ENCODE peak calls at places on chromosome 11, in four cellular contexts. One of them, this sample, is unnamed.

GRCh38 chr11:73283316-73284035 is 11.3 kb downstream of the P2RY6 start:
- DNase-seq in left ventricle myocardium inferior: no peak
- DNase-seq in Karpas-422: no peak
- DNase-seq in mesenchymal stem cell: no peak
- DNase-seq in this sample: no peak

GRCh38 chr11:12698049-12698448 is 23.8 kb downstream of the TEAD1 start:
- DNase-seq in left ventricle myocardium inferior: no peak
- DNase-seq in Karpas-422: no peak
- DNase-seq in mesenchymal stem cell: no peak
- DNase-seq in this sample: no peak

GRCh38 chr11:67611165-67611564 is 4.4 kb downstream of the NDUFV1 start:
- DNase-seq in left ventricle myocardium inferior: no peak
- DNase-seq in Karpas-422: no peak
- DNase-seq in mesenchymal stem cell: no peak
- DNase-seq in this sample: no peak

GRCh38 chr11:6646631-6647281 is 8.9 kb downstream of the DCHS1 start:
- DNase-seq in left ventricle myocardium inferior: peak; percentile 60
- DNase-seq in Karpas-422: peak; percentile 61
- DNase-seq in mesenchymal stem cell: peak; percentile 56
- DNase-seq in this sample: peak; percentile 40

GRCh38 chr11:25566298-25567200 is 765.4 kb upstream of the ANO3 start:
- DNase-seq in left ventricle myocardium inferior: peak; percentile 23
- DNase-seq in Karpas-422: no peak
- DNase-seq in mesenchymal stem cell: peak; percentile 3
- DNase-seq in this sample: no peak

GRCh38 chr11:1480555-1481482 is 5.8 kb downstream of the MOB2 start:
- DNase-seq in left ventricle myocardium inferior: peak; percentile 12
- DNase-seq in Karpas-422: no peak
- DNase-seq in mesenchymal stem cell: no peak
- DNase-seq in this sample: no peak

GRCh38 chr11:45671246-45672171 is 6.1 kb upstream of the CHST1 start:
- DNase-seq in left ventricle myocardium inferior: no peak
- DNase-seq in Karpas-422: no peak
- DNase-seq in mesenchymal stem cell: no peak
- DNase-seq in this sample: no peak

GRCh38 chr11:81658722-81659121 is 1074.9 kb downstream of the FAM181B start:
- DNase-seq in left ventricle myocardium inferior: no peak
- DNase-seq in Karpas-422: peak; percentile 81
- DNase-seq in mesenchymal stem cell: no peak
- DNase-seq in this sample: no peak

GRCh38 chr11:45933131-45933821 is 10.8 kb downstream of the LARGE2 start:
- DNase-seq in left ventricle myocardium inferior: peak; percentile 10
- DNase-seq in Karpas-422: peak; percentile 83
- DNase-seq in mesenchymal stem cell: peak; percentile 39
- DNase-seq in this sample: no peak

GRCh38 chr11:37574361-37574760 is 976.3 kb upstream of the RAG2 start:
- DNase-seq in left ventricle myocardium inferior: no peak
- DNase-seq in Karpas-422: no peak
- DNase-seq in mesenchymal stem cell: no peak
- DNase-seq in this sample: no peak

GRCh38 chr11:65016705-65017104 is 2.7 kb downstream of the ARL2 start:
- DNase-seq in left ventricle myocardium inferior: no peak
- DNase-seq in Karpas-422: no peak
- DNase-seq in mesenchymal stem cell: no peak
- DNase-seq in this sample: no peak

GRCh38 chr11:9428706-9429105 is 32.1 kb upstream of the ZNF143 start:
- DNase-seq in left ventricle myocardium inferior: no peak
- DNase-seq in Karpas-422: no peak
- DNase-seq in mesenchymal stem cell: no peak
- DNase-seq in this sample: no peak

GRCh38 chr11:65927904-65928397 is 8.7 kb downstream of the DRAP1 start:
- DNase-seq in left ventricle myocardium inferior: no peak
- DNase-seq in Karpas-422: peak; percentile 68
- DNase-seq in mesenchymal stem cell: peak; percentile 44
- DNase-seq in this sample: peak; percentile 45

GRCh38 chr11:80280737-80281136 is 839.9 kb upstream of the TENM4 start:
- DNase-seq in left ventricle myocardium inferior: peak; percentile 24
- DNase-seq in Karpas-422: no peak
- DNase-seq in mesenchymal stem cell: no peak
- DNase-seq in this sample: no peak

GRCh38 chr11:134384406-134384805 is 27.6 kb downstream of the B3GAT1 start:
- DNase-seq in left ventricle myocardium inferior: no peak
- DNase-seq in Karpas-422: no peak
- DNase-seq in mesenchymal stem cell: no peak
- DNase-seq in this sample: no peak

GRCh38 chr11:45079075-45079444 is 67.4 kb upstream of the PRDM11 start:
- DNase-seq in left ventricle myocardium inferior: no peak
- DNase-seq in Karpas-422: no peak
- DNase-seq in mesenchymal stem cell: peak; percentile 72
- DNase-seq in this sample: no peak

GRCh38 chr11:131645237-131645636 is 274.8 kb downstream of the NTM start:
- DNase-seq in left ventricle myocardium inferior: no peak
- DNase-seq in Karpas-422: no peak
- DNase-seq in mesenchymal stem cell: no peak
- DNase-seq in this sample: no peak

GRCh38 chr11:77267910-77268309 is 33.6 kb downstream of the GDPD4 start:
- DNase-seq in left ventricle myocardium inferior: no peak
- DNase-seq in Karpas-422: no peak
- DNase-seq in mesenchymal stem cell: peak; percentile 90
- DNase-seq in this sample: no peak

GRCh38 chr11:16511109-16511806 is 154.9 kb upstream of the SOX6 start:
- DNase-seq in left ventricle myocardium inferior: no peak
- DNase-seq in Karpas-422: no peak
- DNase-seq in mesenchymal stem cell: peak; percentile 76
- DNase-seq in this sample: no peak

GRCh38 chr11:32005786-32006406 is 85.0 kb upstream of the RCN1 start:
- DNase-seq in left ventricle myocardium inferior: no peak
- DNase-seq in Karpas-422: no peak
- DNase-seq in mesenchymal stem cell: no peak
- DNase-seq in this sample: no peak

GRCh38 chr11:28086569-28086968 is 21.4 kb downstream of the KIF18A start:
- DNase-seq in left ventricle myocardium inferior: no peak
- DNase-seq in Karpas-422: peak; percentile 51
- DNase-seq in mesenchymal stem cell: peak; percentile 55
- DNase-seq in this sample: no peak

GRCh38 chr11:48055292-48056132 is 75.2 kb downstream of the PTPRJ start:
- DNase-seq in left ventricle myocardium inferior: no peak
- DNase-seq in Karpas-422: peak; percentile 77
- DNase-seq in mesenchymal stem cell: peak; percentile 52
- DNase-seq in this sample: peak; percentile 71

GRCh38 chr11:47399860-47400812 is 8.3 kb upstream of the SLC39A13 start:
- DNase-seq in left ventricle myocardium inferior: peak; percentile 48
- DNase-seq in Karpas-422: peak; percentile 94
- DNase-seq in mesenchymal stem cell: no peak
- DNase-seq in this sample: no peak

GRCh38 chr11:110196241-110196754 is 100.1 kb downstream of the RDX start:
- DNase-seq in left ventricle myocardium inferior: no peak
- DNase-seq in Karpas-422: no peak
- DNase-seq in mesenchymal stem cell: peak; percentile 55
- DNase-seq in this sample: no peak

GRCh38 chr11:111941963-111942362 is 4.8 kb downstream of the DIXDC1 start:
- DNase-seq in left ventricle myocardium inferior: peak; percentile 51
- DNase-seq in Karpas-422: no peak
- DNase-seq in mesenchymal stem cell: no peak
- DNase-seq in this sample: no peak

GRCh38 chr11:106179048-106179447 is 101.6 kb downstream of the AASDHPPT start:
- DNase-seq in left ventricle myocardium inferior: no peak
- DNase-seq in Karpas-422: no peak
- DNase-seq in mesenchymal stem cell: no peak
- DNase-seq in this sample: no peak

GRCh38 chr11:64263021-64263946 is 12.0 kb downstream of the PLCB3 start:
- DNase-seq in left ventricle myocardium inferior: no peak
- DNase-seq in Karpas-422: no peak
- DNase-seq in mesenchymal stem cell: peak; percentile 84
- DNase-seq in this sample: no peak

GRCh38 chr11:64101461-64101860 is 64.5 kb downstream of the MACROD1 start:
- DNase-seq in left ventricle myocardium inferior: no peak
- DNase-seq in Karpas-422: no peak
- DNase-seq in mesenchymal stem cell: no peak
- DNase-seq in this sample: no peak

GRCh38 chr11:31641477-31642062 is 132.0 kb downstream of the ELP4 start:
- DNase-seq in left ventricle myocardium inferior: no peak
- DNase-seq in Karpas-422: peak; percentile 47
- DNase-seq in mesenchymal stem cell: peak; percentile 35
- DNase-seq in this sample: peak; percentile 27

GRCh38 chr11:3861698-3862097 is 6.2 kb downstream of the STIM1 start:
- DNase-seq in left ventricle myocardium inferior: no peak
- DNase-seq in Karpas-422: no peak
- DNase-seq in mesenchymal stem cell: no peak
- DNase-seq in this sample: no peak

GRCh38 chr11:93330446-93330984 is at the start of gene DEUP1:
- DNase-seq in left ventricle myocardium inferior: peak; percentile 38
- DNase-seq in Karpas-422: no peak
- DNase-seq in mesenchymal stem cell: peak; percentile 26
- DNase-seq in this sample: peak; percentile 77

DNA sequence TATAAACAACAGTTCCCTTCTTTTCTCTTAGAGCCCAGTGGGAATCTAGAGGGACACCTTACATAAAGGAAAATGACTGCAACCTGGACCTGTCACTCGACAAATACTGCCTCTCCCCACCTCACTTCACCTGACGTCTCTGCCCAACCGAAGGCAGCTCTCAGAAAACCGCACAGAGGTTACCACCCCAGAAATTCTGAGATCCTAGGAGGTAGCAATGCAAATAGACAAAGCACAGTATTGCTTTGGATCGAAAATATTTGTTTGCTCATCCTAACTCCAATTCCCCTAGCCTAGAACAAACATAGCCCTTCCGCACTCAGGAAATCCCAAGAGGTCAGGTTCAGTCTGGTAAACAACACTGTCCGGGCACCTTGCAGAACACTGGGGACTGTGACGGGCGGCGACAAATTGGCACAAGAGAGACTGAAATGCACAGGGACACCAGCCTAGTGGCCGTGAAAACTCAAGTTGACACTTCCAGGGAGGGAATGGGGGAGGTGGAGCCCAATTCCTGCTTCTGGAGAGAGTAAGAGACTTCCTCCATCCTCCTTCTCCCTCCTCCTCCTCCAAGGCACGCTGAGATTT is 420 bp upstream of the TRIM44 start:
- DNase-seq in left ventricle myocardium inferior: no peak
- DNase-seq in Karpas-422: peak; percentile 64
- DNase-seq in mesenchymal stem cell: no peak
- DNase-seq in this sample: no peak
- H3K27me3 ChIP-seq in left ventricle myocardium inferior: peaks cover under 1% of the 10 kb centered on the region
- H3K27me3 ChIP-seq in Karpas-422: peaks cover 2% of the 10 kb centered on the region
- H3K27me3 ChIP-seq in mesenchymal stem cell: no peaks in the 10 kb centered on the region
- H3K27me3 ChIP-seq in this sample: no peaks in the 10 kb centered on the region

GRCh38 chr11:33867996-33868645 is 23.8 kb downstream of the LMO2 start:
- DNase-seq in left ventricle myocardium inferior: no peak
- DNase-seq in Karpas-422: no peak
- DNase-seq in mesenchymal stem cell: no peak
- DNase-seq in this sample: no peak

GRCh38 chr11:33867566-33867965 is 24.3 kb downstream of the LMO2 start:
- DNase-seq in left ventricle myocardium inferior: no peak
- DNase-seq in Karpas-422: no peak
- DNase-seq in mesenchymal stem cell: no peak
- DNase-seq in this sample: no peak

GRCh38 chr11:33869511-33870422 is 22.1 kb downstream of the LMO2 start:
- DNase-seq in left ventricle myocardium inferior: peak; percentile 47
- DNase-seq in Karpas-422: peak; percentile 72
- DNase-seq in mesenchymal stem cell: peak; percentile 34
- DNase-seq in this sample: peak; percentile 49

GRCh38 chr11:33864479-33864878 is 27.4 kb downstream of the LMO2 start:
- DNase-seq in left ventricle myocardium inferior: no peak
- DNase-seq in Karpas-422: no peak
- DNase-seq in mesenchymal stem cell: no peak
- DNase-seq in this sample: no peak

GRCh38 chr11:33868646-33869461 is 23.0 kb downstream of the LMO2 start:
- DNase-seq in left ventricle myocardium inferior: no peak
- DNase-seq in Karpas-422: no peak
- DNase-seq in mesenchymal stem cell: no peak
- DNase-seq in this sample: no peak
- H3K27me3 ChIP-seq in left ventricle myocardium inferior: peaks cover 39% of the 10 kb centered on the region
- H3K27me3 ChIP-seq in Karpas-422: no peaks in the 10 kb centered on the region
- H3K27me3 ChIP-seq in mesenchymal stem cell: peaks cover 83% of the 10 kb centered on the region
- H3K27me3 ChIP-seq in this sample: peaks cover 24% of the 10 kb centered on the region

GRCh38 chr11:129819237-129819636 is 3.6 kb downstream of the TMEM45B start:
- DNase-seq in left ventricle myocardium inferior: no peak
- DNase-seq in Karpas-422: no peak
- DNase-seq in mesenchymal stem cell: no peak
- DNase-seq in this sample: no peak

GRCh38 chr11:129817282-129818051 is 1.8 kb downstream of the TMEM45B start:
- DNase-seq in left ventricle myocardium inferior: no peak
- DNase-seq in Karpas-422: no peak
- DNase-seq in mesenchymal stem cell: no peak
- DNase-seq in this sample: peak; percentile 51

GRCh38 chr11:129815596-129816461 is at the start of gene TMEM45B:
- DNase-seq in left ventricle myocardium inferior: no peak
- DNase-seq in Karpas-422: no peak
- DNase-seq in mesenchymal stem cell: no peak
- DNase-seq in this sample: peak; percentile 80

GRCh38 chr11:129814244-129814992 is 1.2 kb upstream of the TMEM45B start:
- DNase-seq in left ventricle myocardium inferior: no peak
- DNase-seq in Karpas-422: peak; percentile 43
- DNase-seq in mesenchymal stem cell: no peak
- DNase-seq in this sample: no peak

GRCh38 chr11:129813216-129813791 is 2.3 kb upstream of the TMEM45B start:
- DNase-seq in left ventricle myocardium inferior: no peak
- DNase-seq in Karpas-422: no peak
- DNase-seq in mesenchymal stem cell: no peak
- DNase-seq in this sample: no peak
- H3K27me3 ChIP-seq in left ventricle myocardium inferior: peaks cover 48% of the 10 kb centered on the region
- H3K27me3 ChIP-seq in Karpas-422: no peaks in the 10 kb centered on the region
- H3K27me3 ChIP-seq in mesenchymal stem cell: peaks cover 28% of the 10 kb centered on the region
- H3K27me3 ChIP-seq in this sample: no peaks in the 10 kb centered on the region

GRCh38 chr11:8252388-8252787 is 11.3 kb downstream of the LMO1 start:
- DNase-seq in left ventricle myocardium inferior: no peak
- DNase-seq in Karpas-422: no peak
- DNase-seq in mesenchymal stem cell: no peak
- DNase-seq in this sample: no peak
- H3K27me3 ChIP-seq in left ventricle myocardium inferior: peaks cover 17% of the 10 kb centered on the region
- H3K27me3 ChIP-seq in Karpas-422: no peaks in the 10 kb centered on the region
- H3K27me3 ChIP-seq in mesenchymal stem cell: peaks cover 50% of the 10 kb centered on the region
- H3K27me3 ChIP-seq in this sample: no peaks in the 10 kb centered on the region

This sample was measured in colonic mucosa.